ENCODE peak calls at places on chromosomes 6 and 20, in four cellular contexts. One of them, this sample, is unnamed.

GRCh38 chr6:4472953-4473642 is 303.1 kb upstream of the CDYL start:
- DNase-seq in activated CD4-positive, alpha-beta T cell treated with anti-CD3 and anti-CD28 coated beads for 4 hours: no peak
- DNase-seq in AG10803: no peak
- DNase-seq in Kasumi-1: no peak
- DNase-seq in this sample: no peak

GRCh38 chr6:27816906-27817305 is 95.3 kb downstream of the OR2B2 start:
- DNase-seq in activated CD4-positive, alpha-beta T cell treated with anti-CD3 and anti-CD28 coated beads for 4 hours: no peak
- DNase-seq in AG10803: no peak
- DNase-seq in Kasumi-1: no peak
- DNase-seq in this sample: no peak

GRCh38 chr6:83265384-83265783 is 72.2 kb downstream of the RWDD2A start:
- DNase-seq in activated CD4-positive, alpha-beta T cell treated with anti-CD3 and anti-CD28 coated beads for 4 hours: no peak
- DNase-seq in AG10803: peak
- DNase-seq in Kasumi-1: no peak
- DNase-seq in this sample: no peak

GRCh38 chr6:157761331-157761921 is 61.6 kb upstream of the SNX9 start:
- DNase-seq in activated CD4-positive, alpha-beta T cell treated with anti-CD3 and anti-CD28 coated beads for 4 hours: peak
- DNase-seq in AG10803: peak
- DNase-seq in Kasumi-1: no peak
- DNase-seq in this sample: no peak

GRCh38 chr20:25987073-25987927 is 290.6 kb upstream of the ZNF337 start:
- DNase-seq in activated CD4-positive, alpha-beta T cell treated with anti-CD3 and anti-CD28 coated beads for 4 hours: peak
- DNase-seq in AG10803: peak
- DNase-seq in Kasumi-1: no peak
- DNase-seq in this sample: peak

GRCh38 chr6:168581236-168581635 is 140.3 kb downstream of the SMOC2 start:
- DNase-seq in activated CD4-positive, alpha-beta T cell treated with anti-CD3 and anti-CD28 coated beads for 4 hours: no peak
- DNase-seq in AG10803: no peak
- DNase-seq in Kasumi-1: no peak
- DNase-seq in this sample: no peak

GRCh38 chr6:93453956-93454355 is 34.6 kb upstream of the EPHA7 start:
- DNase-seq in activated CD4-positive, alpha-beta T cell treated with anti-CD3 and anti-CD28 coated beads for 4 hours: no peak
- DNase-seq in AG10803: no peak
- DNase-seq in Kasumi-1: no peak
- DNase-seq in this sample: no peak

GRCh38 chr20:39812116-39812515 is 850.0 kb downstream of the DHX35 start:
- DNase-seq in activated CD4-positive, alpha-beta T cell treated with anti-CD3 and anti-CD28 coated beads for 4 hours: no peak
- DNase-seq in AG10803: no peak
- DNase-seq in Kasumi-1: no peak
- DNase-seq in this sample: no peak

GRCh38 chr20:967796-968742 is 34.0 kb downstream of the RSPO4 start:
- DNase-seq in activated CD4-positive, alpha-beta T cell treated with anti-CD3 and anti-CD28 coated beads for 4 hours: no peak
- DNase-seq in AG10803: peak
- DNase-seq in Kasumi-1: peak
- DNase-seq in this sample: peak

GRCh38 chr6:139473239-139473701 is 98.8 kb upstream of the CITED2 start:
- DNase-seq in activated CD4-positive, alpha-beta T cell treated with anti-CD3 and anti-CD28 coated beads for 4 hours: no peak
- DNase-seq in AG10803: peak
- DNase-seq in Kasumi-1: no peak
- DNase-seq in this sample: no peak

GRCh38 chr6:158803733-158804143 is 15.4 kb downstream of the EZR start:
- DNase-seq in activated CD4-positive, alpha-beta T cell treated with anti-CD3 and anti-CD28 coated beads for 4 hours: peak
- DNase-seq in AG10803: peak
- DNase-seq in Kasumi-1: peak
- DNase-seq in this sample: no peak

GRCh38 chr6:106966671-106967522 is 7.6 kb downstream of the CD24 start:
- DNase-seq in activated CD4-positive, alpha-beta T cell treated with anti-CD3 and anti-CD28 coated beads for 4 hours: no peak
- DNase-seq in AG10803: no peak
- DNase-seq in Kasumi-1: no peak
- DNase-seq in this sample: no peak

GRCh38 chr20:25867776-25868649 is 171.4 kb upstream of the ZNF337 start:
- DNase-seq in activated CD4-positive, alpha-beta T cell treated with anti-CD3 and anti-CD28 coated beads for 4 hours: peak
- DNase-seq in AG10803: peak
- DNase-seq in Kasumi-1: no peak
- DNase-seq in this sample: peak

GRCh38 chr20:61659652-61660346 is 405.9 kb downstream of the TAF4 start:
- DNase-seq in activated CD4-positive, alpha-beta T cell treated with anti-CD3 and anti-CD28 coated beads for 4 hours: no peak
- DNase-seq in AG10803: no peak
- DNase-seq in Kasumi-1: no peak
- DNase-seq in this sample: no peak

GRCh38 chr6:106445508-106445878 is 85.0 kb downstream of the CRYBG1 start:
- DNase-seq in activated CD4-positive, alpha-beta T cell treated with anti-CD3 and anti-CD28 coated beads for 4 hours: no peak
- DNase-seq in AG10803: no peak
- DNase-seq in Kasumi-1: no peak
- DNase-seq in this sample: no peak

GRCh38 chr6:3631862-3632261 is 119.7 kb downstream of the PXDC1 start:
- DNase-seq in activated CD4-positive, alpha-beta T cell treated with anti-CD3 and anti-CD28 coated beads for 4 hours: no peak
- DNase-seq in AG10803: no peak
- DNase-seq in Kasumi-1: no peak
- DNase-seq in this sample: no peak

GRCh38 chr6:50116797-50117542 is 67.2 kb upstream of the DEFB112 start:
- DNase-seq in activated CD4-positive, alpha-beta T cell treated with anti-CD3 and anti-CD28 coated beads for 4 hours: no peak
- DNase-seq in AG10803: no peak
- DNase-seq in Kasumi-1: no peak
- DNase-seq in this sample: peak

GRCh38 chr20:45963059-45964011 is 8.7 kb downstream of the ZNF335 start:
- DNase-seq in activated CD4-positive, alpha-beta T cell treated with anti-CD3 and anti-CD28 coated beads for 4 hours: no peak
- DNase-seq in AG10803: peak
- DNase-seq in Kasumi-1: peak
- DNase-seq in this sample: no peak

GRCh38 chr6:159892053-159892452 is 1.3 kb downstream of the MAS1 start:
- DNase-seq in activated CD4-positive, alpha-beta T cell treated with anti-CD3 and anti-CD28 coated beads for 4 hours: no peak
- DNase-seq in AG10803: no peak
- DNase-seq in Kasumi-1: no peak
- DNase-seq in this sample: no peak

GRCh38 chr20:17823382-17824144 is 123.8 kb downstream of the BANF2 start:
- DNase-seq in activated CD4-positive, alpha-beta T cell treated with anti-CD3 and anti-CD28 coated beads for 4 hours: no peak
- DNase-seq in AG10803: no peak
- DNase-seq in Kasumi-1: no peak
- DNase-seq in this sample: no peak

GRCh38 chr20:34084227-34084923 is 27.7 kb downstream of the EIF2S2 start:
- DNase-seq in activated CD4-positive, alpha-beta T cell treated with anti-CD3 and anti-CD28 coated beads for 4 hours: no peak
- DNase-seq in AG10803: no peak
- DNase-seq in Kasumi-1: no peak
- DNase-seq in this sample: no peak

GRCh38 chr6:167337231-167337630 is 12.3 kb downstream of the TTLL2 start:
- DNase-seq in activated CD4-positive, alpha-beta T cell treated with anti-CD3 and anti-CD28 coated beads for 4 hours: no peak
- DNase-seq in AG10803: no peak
- DNase-seq in Kasumi-1: no peak
- DNase-seq in this sample: no peak

GRCh38 chr6:26351544-26351953 is 13.4 kb upstream of the BTN3A2 start:
- DNase-seq in activated CD4-positive, alpha-beta T cell treated with anti-CD3 and anti-CD28 coated beads for 4 hours: no peak
- DNase-seq in AG10803: peak
- DNase-seq in Kasumi-1: no peak
- DNase-seq in this sample: no peak

GRCh38 chr20:37760322-37760721 is 66.5 kb downstream of the CTNNBL1 start:
- DNase-seq in activated CD4-positive, alpha-beta T cell treated with anti-CD3 and anti-CD28 coated beads for 4 hours: no peak
- DNase-seq in AG10803: no peak
- DNase-seq in Kasumi-1: no peak
- DNase-seq in this sample: no peak

GRCh38 chr6:35568967-35569606 is 56.4 kb upstream of the TULP1 start:
- DNase-seq in activated CD4-positive, alpha-beta T cell treated with anti-CD3 and anti-CD28 coated beads for 4 hours: peak
- DNase-seq in AG10803: no peak
- DNase-seq in Kasumi-1: peak
- DNase-seq in this sample: peak

GRCh38 chr6:6978731-6979130 is 129.0 kb upstream of the RREB1 start:
- DNase-seq in activated CD4-positive, alpha-beta T cell treated with anti-CD3 and anti-CD28 coated beads for 4 hours: no peak
- DNase-seq in AG10803: no peak
- DNase-seq in Kasumi-1: no peak
- DNase-seq in this sample: no peak

GRCh38 chr6:167786859-167787675 is 39.6 kb upstream of the AFDN start:
- DNase-seq in activated CD4-positive, alpha-beta T cell treated with anti-CD3 and anti-CD28 coated beads for 4 hours: no peak
- DNase-seq in AG10803: no peak
- DNase-seq in Kasumi-1: no peak
- DNase-seq in this sample: no peak

GRCh38 chr6:3766219-3766618 is 14.7 kb upstream of the PXDC1 start:
- DNase-seq in activated CD4-positive, alpha-beta T cell treated with anti-CD3 and anti-CD28 coated beads for 4 hours: no peak
- DNase-seq in AG10803: peak
- DNase-seq in Kasumi-1: no peak
- DNase-seq in this sample: no peak

GRCh38 chr20:10741060-10741459 is 67.3 kb upstream of the JAG1 start:
- DNase-seq in activated CD4-positive, alpha-beta T cell treated with anti-CD3 and anti-CD28 coated beads for 4 hours: no peak
- DNase-seq in AG10803: no peak
- DNase-seq in Kasumi-1: no peak
- DNase-seq in this sample: no peak